ENCODE peak calls at places on chromosomes 6 and 20, in five cellular contexts. D is CD8-positive, alpha-beta T cell; M is OCI-LY7; R is caudate nucleus; I is CD4-positive, alpha-beta T cell. Q is an unnamed sample.
A peak's percentile ranks its signal among the peaks of the same experiment; 100 is the strongest.

GRCh38 chr6:145327497-145328055 is 407.7 kb downstream of the EPM2A start:
- DNase-seq in R (no peak), I (no peak), M (no peak), D (no peak), Q (no peak)

GRCh38 chr20:36105731-36106226 is 48.8 kb upstream of the EPB41L1 start:
- DNase-seq in D (no peak), M (no peak), I (no peak), R (no peak), Q (no peak)

GRCh38 chr6:157088841-157089240 is 234.5 kb downstream of the TMEM242 start:
- DNase-seq in I (no peak), D (no peak), R (no peak), M (no peak), Q (no peak)

GRCh38 chr6:47722178-47722577 is 23.8 kb downstream of the ADGRF4 start:
- DNase-seq in M (no peak), R (no peak), D (no peak), I (no peak), Q (no peak)

GRCh38 chr6:84687487-84687886 is 76.9 kb downstream of the TBX18 start:
- DNase-seq in D (no peak), I (no peak), R (no peak), M (no peak), Q (no peak)

GRCh38 chr6:30481213-30481964 is 7.9 kb upstream of the HLA-E start:
- DNase-seq in M (no peak), R (no peak), I (no peak), D (no peak), Q (no peak)

GRCh38 chr6:11064836-11065235 is 20.7 kb upstream of the ELOVL2 start:
- DNase-seq in R (no peak), D (no peak), M (no peak), I (no peak), Q (no peak)

GRCh38 chr6:47047479-47048411 is 5.6 kb upstream of the ADGRF1 start:
- DNase-seq in R (no peak), D (peak; percentile 1), M (peak; percentile 77), I (no peak), Q (peak; percentile 7)

GRCh38 chr6:15546591-15546990 is 116.2 kb downstream of the DTNBP1 start:
- DNase-seq in D (no peak), I (no peak), R (no peak), M (no peak), Q (no peak)

GRCh38 chr20:10985536-10985935 is 311.7 kb upstream of the JAG1 start:
- DNase-seq in I (no peak), M (no peak), D (no peak), R (no peak), Q (no peak)

GRCh38 chr6:73032586-73032985 is 192.7 kb downstream of the KHDC1L start:
- DNase-seq in R (no peak), I (no peak), M (no peak), D (no peak), Q (no peak)

GRCh38 chr20:38117635-38118034 is 47.4 kb downstream of the TGM2 start:
- DNase-seq in M (no peak), R (no peak), D (no peak), I (no peak), Q (no peak)

GRCh38 chr6:134873500-134874388 is 76.2 kb downstream of the ALDH8A1 start:
- DNase-seq in R (no peak), I (peak; percentile 8), D (no peak), M (peak; percentile 34), Q (peak; percentile 10)

GRCh38 chr20:48184229-48184628 is 398.9 kb upstream of the SULF2 start:
- DNase-seq in I (no peak), M (no peak), R (no peak), D (no peak), Q (no peak)

GRCh38 chr20:5488823-5489222 is 172.1 kb upstream of the PROKR2 start:
- DNase-seq in R (no peak), M (no peak), I (no peak), D (no peak), Q (no peak)

GRCh38 chr20:15339264-15339663 is 1001.9 kb upstream of the FLRT3 start:
- DNase-seq in R (no peak), M (no peak), D (no peak), I (no peak), Q (no peak)

GRCh38 chr6:99285881-99286280 is 63.6 kb downstream of the FAXC start:
- DNase-seq in M (no peak), I (no peak), D (no peak), R (no peak), Q (no peak)

GRCh38 chr6:31354248-31354647 is 2.7 kb downstream of the HLA-B start:
- DNase-seq in M (no peak), R (no peak), D (no peak), I (no peak), Q (peak; percentile 46)

GRCh38 chr20:37407117-37407566 is 61.2 kb downstream of the SRC start:
- DNase-seq in I (no peak), D (no peak), M (no peak), R (no peak), Q (no peak)

GRCh38 chr6:6277418-6277817 is 43.0 kb downstream of the F13A1 start:
- DNase-seq in M (no peak), I (no peak), R (no peak), D (no peak), Q (no peak)

GRCh38 chr20:22442318-22442717 is 142.1 kb downstream of the FOXA2 start:
- DNase-seq in R (no peak), I (no peak), M (no peak), D (no peak), Q (no peak)

DNA sequence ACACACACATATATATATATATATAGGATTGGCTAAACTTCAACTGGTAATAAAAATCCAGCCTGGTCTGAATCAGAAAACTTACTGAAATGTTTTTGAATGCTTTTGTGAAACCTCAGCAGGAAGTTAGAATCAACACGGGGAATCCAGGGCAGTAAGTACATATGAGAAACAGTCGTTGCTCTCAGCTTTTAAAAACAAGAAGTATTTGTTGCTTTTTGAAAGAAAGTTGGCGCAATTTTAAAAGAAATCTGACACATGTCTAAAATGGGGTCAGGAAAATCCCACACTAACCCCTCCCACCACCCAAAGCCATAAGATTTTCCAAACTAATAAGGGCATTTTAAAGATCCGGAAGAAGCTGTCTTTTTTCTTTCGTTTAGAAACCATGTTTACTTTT is 11.5 kb upstream of the CCDC170 start:
- DNase-seq in M (peak; percentile 11), R (no peak), I (no peak), D (no peak), Q (no peak)
- H3K27ac ChIP-seq in M (no peak overlapping the region), R (no peak overlapping the region), I (no peak overlapping the region), D (no peak overlapping the region), Q (no peak overlapping the region)

DNA sequence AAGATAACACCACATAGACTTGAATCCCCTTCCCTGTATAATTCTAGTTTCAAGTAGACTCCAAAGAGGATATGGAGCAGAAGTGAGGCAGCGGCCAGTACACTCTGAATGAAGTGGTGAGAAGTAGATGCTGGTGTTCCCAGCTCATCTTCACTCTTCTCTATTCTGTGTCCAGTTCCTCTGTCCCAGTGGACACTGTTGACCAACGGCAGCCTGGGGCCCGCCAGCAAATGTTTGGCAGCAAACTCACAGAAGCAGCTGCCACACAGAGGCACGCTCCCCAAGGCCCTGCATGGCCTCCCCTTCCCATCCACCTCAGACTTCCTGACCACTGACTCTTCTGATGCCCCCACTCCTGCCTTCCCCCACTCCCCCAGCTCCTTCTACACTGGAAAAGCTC is 358.9 kb upstream of the ID4 start:
- DNase-seq in I (no peak), R (no peak), M (no peak), D (no peak), Q (no peak)
- H3K27ac ChIP-seq in I (no peak overlapping the region), R (no peak overlapping the region), M (no peak overlapping the region), D (no peak overlapping the region), Q (no peak overlapping the region)

DNA sequence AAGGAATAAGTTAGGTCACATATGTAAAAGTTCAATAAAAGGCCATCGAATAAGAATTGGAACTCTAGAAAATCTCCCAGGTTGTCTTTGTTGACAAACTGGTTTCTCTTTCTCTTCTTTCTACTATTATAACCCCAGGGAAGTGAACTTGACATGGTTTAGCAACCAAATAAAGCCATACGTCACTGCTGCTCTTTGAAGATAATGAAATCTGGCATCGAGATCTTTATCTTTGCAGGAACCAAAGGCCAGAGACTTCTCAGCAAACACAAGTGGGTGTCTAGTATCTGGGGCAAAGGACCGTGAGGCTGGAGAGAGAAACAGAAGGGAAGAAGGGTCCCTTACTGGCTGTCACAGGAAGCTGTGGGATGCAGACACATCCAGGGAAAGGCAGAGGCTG is 286.7 kb upstream of the CDYL start:
- DNase-seq in M (no peak), I (no peak), D (no peak), R (no peak), Q (peak; percentile 9)
- H3K27ac ChIP-seq in M (no peak overlapping the region), I (no peak overlapping the region), D (no peak overlapping the region), R (no peak overlapping the region), Q (no peak overlapping the region)

GRCh38 chr20:18466894-18467678 is at the start of the genes DZANK1 and POLR3F:
- DNase-seq in D (peak; percentile 86), M (peak; percentile 93), R (peak; percentile 95), I (peak; percentile 91), Q (peak; percentile 89)

GRCh38 chr20:18465536-18466200 is 1.2 kb downstream of the DZANK1 start:
- DNase-seq in M (no peak), D (no peak), R (no peak), I (no peak), Q (no peak)

DNA sequence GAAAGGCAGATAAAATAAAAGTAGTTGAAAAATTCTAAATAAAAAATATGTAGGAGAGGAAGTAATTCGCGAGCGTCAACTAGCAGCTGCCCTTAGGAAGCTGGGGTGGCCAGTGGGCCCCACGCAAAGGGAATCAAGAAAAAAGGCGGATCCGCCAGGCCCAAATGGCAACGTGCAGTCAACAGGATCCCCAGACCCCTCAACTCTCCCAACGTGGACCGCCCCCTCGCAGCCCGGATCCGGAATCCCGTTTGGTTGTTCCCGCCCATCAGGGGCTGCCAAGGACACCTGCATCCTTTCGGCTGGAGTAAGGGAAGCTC is 296 bp downstream of the DZANK1 start:
- DNase-seq in I (no peak), M (no peak), D (no peak), R (no peak), Q (no peak)
- H3K27ac ChIP-seq in I (peak overlapping the region; percentile 77), M (no peak overlapping the region), D (peak overlapping the region; percentile 73), R (peak overlapping the region; percentile 99), Q (peak overlapping the region; percentile 79)

Q was measured in CD8-positive, alpha-beta memory T cell.